ENCODE peak calls at places on chromosomes 2 and 18, in nine cellular contexts. Q, M, P, A, Z, X, I, F and G are unnamed samples.

GRCh38 chr2:8009010-8009597 is 672.8 kb upstream of the ID2 start:
- DNase-seq in Q (peak), M (no peak), P (no peak), A (no peak), Z (no peak), X (no peak), I (no peak), F (no peak), G (no peak)

GRCh38 chr2:101400048-101400447 is 12.7 kb upstream of the CREG2 start:
- DNase-seq in Q (peak), M (no peak), P (no peak), A (no peak), Z (no peak), X (no peak), I (no peak), F (no peak), G (no peak)

GRCh38 chr2:131148426-131148825 is 43.3 kb downstream of the PLEKHB2 start:
- DNase-seq in Q (no peak), M (no peak), P (no peak), A (peak), Z (no peak), X (no peak), I (no peak), F (no peak), G (no peak)

GRCh38 chr2:190409616-190410015 is 1.5 kb downstream of the MFSD6 start:
- DNase-seq in Q (no peak), M (no peak), P (no peak), A (no peak), Z (no peak), X (no peak), I (no peak), F (no peak), G (no peak)

GRCh38 chr2:2573205-2573604 is 242.1 kb upstream of the MYT1L start:
- DNase-seq in Q (no peak), M (no peak), P (no peak), A (no peak), Z (no peak), X (no peak), I (no peak), F (no peak), G (no peak)

GRCh38 chr2:241036397-241036963 is 38.1 kb downstream of the SNED1 start:
- DNase-seq in Q (no peak), M (peak), P (peak), A (no peak), Z (no peak), X (no peak), I (no peak), F (no peak), G (peak)

GRCh38 chr2:101827246-101827645 is 129.7 kb downstream of the MAP4K4 start:
- DNase-seq in Q (peak), M (no peak), P (no peak), A (no peak), Z (no peak), X (no peak), I (no peak), F (no peak), G (no peak)

GRCh38 chr2:208129804-208130712 is at the start of gene CRYGC:
- DNase-seq in Q (no peak), M (no peak), P (no peak), A (no peak), Z (no peak), X (no peak), I (peak), F (no peak), G (no peak)

GRCh38 chr2:146990311-146990781 is 854.5 kb upstream of the ACVR2A start:
- DNase-seq in Q (no peak), M (no peak), P (no peak), A (no peak), Z (no peak), X (no peak), I (no peak), F (no peak), G (no peak)

GRCh38 chr18:74806700-74807416 is 209.2 kb downstream of the ZNF407 start:
- DNase-seq in Q (peak), M (no peak), P (no peak), A (no peak), Z (peak), X (no peak), I (no peak), F (no peak), G (no peak)

GRCh38 chr18:6605115-6605869 is 124.2 kb upstream of the ARHGAP28 start:
- DNase-seq in Q (no peak), M (no peak), P (no peak), A (no peak), Z (no peak), X (no peak), I (no peak), F (no peak), G (no peak)

GRCh38 chr2:227848586-227848985 is 22.8 kb upstream of the DAW1 start:
- DNase-seq in Q (peak), M (no peak), P (no peak), A (no peak), Z (no peak), X (no peak), I (no peak), F (no peak), G (no peak)

GRCh38 chr18:68507781-68508180 is 207.1 kb downstream of the TMX3 start:
- DNase-seq in Q (no peak), M (no peak), P (no peak), A (no peak), Z (no peak), X (no peak), I (no peak), F (no peak), G (no peak)

GRCh38 chr18:72336786-72337185 is 207.4 kb downstream of the CBLN2 start:
- DNase-seq in Q (no peak), M (no peak), P (no peak), A (no peak), Z (peak), X (no peak), I (no peak), F (no peak), G (no peak)

GRCh38 chr2:235642446-235643107 is 148.7 kb downstream of the AGAP1 start:
- DNase-seq in Q (peak), M (no peak), P (no peak), A (no peak), Z (no peak), X (no peak), I (no peak), F (no peak), G (no peak)

GRCh38 chr2:241900251-241901017 is 30.9 kb downstream of the RTP5 start:
- DNase-seq in Q (no peak), M (peak), P (no peak), A (no peak), Z (no peak), X (no peak), I (no peak), F (no peak), G (peak)

GRCh38 chr2:231688616-231689508 is 19.5 kb upstream of the PTMA start:
- DNase-seq in Q (no peak), M (no peak), P (no peak), A (peak), Z (no peak), X (no peak), I (no peak), F (no peak), G (no peak)

GRCh38 chr2:212974692-212975091 is 176.7 kb downstream of the IKZF2 start:
- DNase-seq in Q (no peak), M (no peak), P (no peak), A (no peak), Z (no peak), X (no peak), I (no peak), F (no peak), G (no peak)